ENCODE peak calls at places on chromosomes 5 and 9, in six cellular contexts. H is EL, W is RKO, F is mucosa of gallbladder, M is GM23248, Q is GM12865. S is an unnamed sample.

GRCh38 chr5:76818844-76819831 is at the start of gene F2RL1:
- DNase-seq in H (peak), W (peak), F (peak), M (peak), Q (no peak), S (no peak)

GRCh38 chr9:123339666-123340414 is 16.2 kb upstream of the CRB2 start:
- DNase-seq in H (no peak), W (peak), F (no peak), M (no peak), Q (peak), S (peak)

GRCh38 chr5:10009802-10010201 is 239.9 kb downstream of the ATPSCKMT start:
- DNase-seq in H (no peak), W (peak), F (no peak), M (peak), Q (no peak), S (no peak)

GRCh38 chr9:68530618-68531017 is 10.1 kb downstream of the TMEM252 start:
- DNase-seq in H (no peak), W (no peak), F (peak), M (no peak), Q (no peak), S (no peak)

GRCh38 chr5:136446565-136446964 is 81.2 kb upstream of the TRPC7 start:
- DNase-seq in H (no peak), W (no peak), F (no peak), M (no peak), Q (no peak), S (no peak)

GRCh38 chr5:175285263-175285662 is 158.7 kb downstream of the DRD1 start:
- DNase-seq in H (no peak), W (no peak), F (no peak), M (peak), Q (no peak), S (no peak)

GRCh38 chr5:78221964-78222451 is 72.5 kb downstream of the AP3B1 start:
- DNase-seq in H (peak), W (peak), F (no peak), M (peak), Q (peak), S (peak)

GRCh38 chr5:179295778-179296149 is 49.5 kb downstream of the ADAMTS2 start:
- DNase-seq in H (no peak), W (no peak), F (no peak), M (no peak), Q (no peak), S (no peak)

GRCh38 chr9:26175264-26175663 is 497.0 kb upstream of the TUSC1 start:
- DNase-seq in H (peak), W (no peak), F (no peak), M (peak), Q (no peak), S (no peak)

GRCh38 chr5:68292316-68292715 is 76.8 kb downstream of the PIK3R1 start:
- DNase-seq in H (peak), W (no peak), F (no peak), M (peak), Q (no peak), S (no peak)

GRCh38 chr5:140214831-140215230 is 39.8 kb downstream of the CYSTM1 start:
- DNase-seq in H (peak), W (no peak), F (no peak), M (peak), Q (peak), S (peak)

GRCh38 chr5:178983728-178984127 is 11.4 kb downstream of the GRM6 start:
- DNase-seq in H (no peak), W (no peak), F (no peak), M (no peak), Q (no peak), S (no peak)

S was measured in GDM1.